ENCODE peak calls at places on chromosomes 4 and X, in four cellular contexts. L is dermis microvascular lymphatic vessel endothelial cell, S is foreskin fibroblast, V is naive B cell. U is an unnamed sample.

GRCh38 chr4:95979961-95980876 is 140.3 kb downstream of the PDHA2 start:
- DNase-seq in L (no peak), S (no peak), V (no peak), U (no peak)

GRCh38 chr4:26787461-26788340 is 72.9 kb upstream of the STIM2 start:
- DNase-seq in L (peak; percentile 86), S (peak; percentile 67), V (peak; percentile 22), U (no peak)

GRCh38 chr4:9937078-9937477 is 84.2 kb downstream of the SLC2A9 start:
- DNase-seq in L (no peak), S (no peak), V (no peak), U (peak; percentile 31)

GRCh38 chrX:140274761-140275525 is 229.9 kb downstream of the SOX3 start:
- DNase-seq in L (no peak), S (peak; percentile 3), V (no peak), U (no peak)

GRCh38 chr4:118265312-118266144 is 87.3 kb downstream of the PRSS12 start:
- DNase-seq in L (no peak), S (peak; percentile 37), V (no peak), U (no peak)

GRCh38 chr4:738781-739280 is 33.2 kb downstream of the PCGF3 start:
- DNase-seq in L (no peak), S (no peak), V (no peak), U (no peak)

GRCh38 chr4:40255722-40256281 is 59.0 kb downstream of the RHOH start:
- DNase-seq in L (peak; percentile 81), S (peak; percentile 96), V (no peak), U (no peak)

GRCh38 chr4:151098191-151098590 is 1.2 kb upstream of the RPS3A start:
- DNase-seq in L (peak; percentile 16), S (no peak), V (peak; percentile 48), U (peak; percentile 81)

GRCh38 chr4:77931452-77932135 is 69.0 kb downstream of the MRPL1 start:
- DNase-seq in L (peak; percentile 25), S (peak; percentile 77), V (no peak), U (no peak)

GRCh38 chr4:138749303-138749702 is 266.3 kb upstream of the NOCT start:
- DNase-seq in L (no peak), S (peak; percentile 89), V (no peak), U (no peak)

GRCh38 chr4:103450693-103451092 is 252.6 kb upstream of the CENPE start:
- DNase-seq in L (no peak), S (no peak), V (no peak), U (no peak)

GRCh38 chr4:1321946-1322650 is 24.9 kb upstream of the UVSSA start:
- DNase-seq in L (no peak), S (no peak), V (no peak), U (no peak)

GRCh38 chr4:160319868-160320260 is 1217.0 kb downstream of the RAPGEF2 start:
- DNase-seq in L (no peak), S (no peak), V (no peak), U (no peak)

GRCh38 chr4:118282692-118283091 is 70.1 kb downstream of the PRSS12 start:
- DNase-seq in L (no peak), S (peak; percentile 89), V (no peak), U (no peak)

GRCh38 chr4:55251352-55251751 is 94.7 kb upstream of the SRD5A3 start:
- DNase-seq in L (no peak), S (peak; percentile 30), V (no peak), U (no peak)

GRCh38 chrX:16601885-16602284 is 48.1 kb upstream of the S100G start:
- DNase-seq in L (no peak), S (no peak), V (no peak), U (no peak)

GRCh38 chr4:153643406-153644016 is 40.6 kb upstream of the TLR2 start:
- DNase-seq in L (peak; percentile 43), S (peak; percentile 46), V (peak; percentile 72), U (no peak)

GRCh38 chr4:123869517-123870282 is 473.1 kb downstream of the SPRY1 start:
- DNase-seq in L (no peak), S (no peak), V (no peak), U (no peak)

GRCh38 chr4:127143460-127144190 is 489.1 kb upstream of the INTU start:
- DNase-seq in L (no peak), S (peak; percentile 52), V (no peak), U (no peak)

GRCh38 chr4:138796761-138797160 is 218.8 kb upstream of the NOCT start:
- DNase-seq in L (no peak), S (no peak), V (no peak), U (no peak)

GRCh38 chr4:76626686-76627465 is 191.8 kb downstream of the SHROOM3 start:
- DNase-seq in L (no peak), S (peak; percentile 48), V (no peak), U (no peak)

U was measured in lower leg skin.